ENCODE peak calls at places on chromosomes 12 and 14, in seven cellular contexts. One of them, this sample, is unnamed.

GRCh38 chr12:46487567-46488131 is 115.1 kb upstream of the SLC38A2 start:
- DNase-seq in neural progenitor cell: no peak
- DNase-seq in esophagus muscularis mucosa: no peak
- DNase-seq in heart right ventricle: no peak
- DNase-seq in CD8-positive, alpha-beta T cell: no peak
- DNase-seq in HL-60: peak
- DNase-seq in AG04450: no peak
- DNase-seq in this sample: no peak

GRCh38 chr12:57095440-57095839 is 6.5 kb downstream of the NAB2 start:
- DNase-seq in neural progenitor cell: no peak
- DNase-seq in esophagus muscularis mucosa: no peak
- DNase-seq in heart right ventricle: no peak
- DNase-seq in CD8-positive, alpha-beta T cell: no peak
- DNase-seq in HL-60: no peak
- DNase-seq in AG04450: no peak
- DNase-seq in this sample: no peak

GRCh38 chr12:66228462-66228861 is 39.4 kb downstream of the IRAK3 start:
- DNase-seq in neural progenitor cell: no peak
- DNase-seq in esophagus muscularis mucosa: no peak
- DNase-seq in heart right ventricle: no peak
- DNase-seq in CD8-positive, alpha-beta T cell: no peak
- DNase-seq in HL-60: no peak
- DNase-seq in AG04450: no peak
- DNase-seq in this sample: no peak

GRCh38 chr12:68479832-68480291 is 130.8 kb upstream of the RAP1B start:
- DNase-seq in neural progenitor cell: no peak
- DNase-seq in esophagus muscularis mucosa: no peak
- DNase-seq in heart right ventricle: no peak
- DNase-seq in CD8-positive, alpha-beta T cell: no peak
- DNase-seq in HL-60: no peak
- DNase-seq in AG04450: no peak
- DNase-seq in this sample: no peak

GRCh38 chr14:49218436-49219092 is 367.6 kb downstream of the RPS29 start:
- DNase-seq in neural progenitor cell: no peak
- DNase-seq in esophagus muscularis mucosa: no peak
- DNase-seq in heart right ventricle: no peak
- DNase-seq in CD8-positive, alpha-beta T cell: no peak
- DNase-seq in HL-60: no peak
- DNase-seq in AG04450: no peak
- DNase-seq in this sample: no peak

GRCh38 chr14:63603749-63604277 is 37.9 kb downstream of the WDR89 start:
- DNase-seq in neural progenitor cell: no peak
- DNase-seq in esophagus muscularis mucosa: no peak
- DNase-seq in heart right ventricle: no peak
- DNase-seq in CD8-positive, alpha-beta T cell: no peak
- DNase-seq in HL-60: no peak
- DNase-seq in AG04450: no peak
- DNase-seq in this sample: no peak

GRCh38 chr12:130016986-130017385 is 113.2 kb upstream of the TMEM132D start:
- DNase-seq in neural progenitor cell: no peak
- DNase-seq in esophagus muscularis mucosa: no peak
- DNase-seq in heart right ventricle: no peak
- DNase-seq in CD8-positive, alpha-beta T cell: no peak
- DNase-seq in HL-60: no peak
- DNase-seq in AG04450: no peak
- DNase-seq in this sample: peak

GRCh38 chr12:38904932-38905479 is 385 bp downstream of the CPNE8 start:
- DNase-seq in neural progenitor cell: peak
- DNase-seq in esophagus muscularis mucosa: peak
- DNase-seq in heart right ventricle: peak
- DNase-seq in CD8-positive, alpha-beta T cell: peak
- DNase-seq in HL-60: peak
- DNase-seq in AG04450: no peak
- DNase-seq in this sample: peak

GRCh38 chr12:127515941-127516340 is 751.0 kb upstream of the TMEM132C start:
- DNase-seq in neural progenitor cell: no peak
- DNase-seq in esophagus muscularis mucosa: no peak
- DNase-seq in heart right ventricle: no peak
- DNase-seq in CD8-positive, alpha-beta T cell: no peak
- DNase-seq in HL-60: no peak
- DNase-seq in AG04450: no peak
- DNase-seq in this sample: no peak

GRCh38 chr12:119446459-119446858 is 111.9 kb downstream of the CCDC60 start:
- DNase-seq in neural progenitor cell: no peak
- DNase-seq in esophagus muscularis mucosa: no peak
- DNase-seq in heart right ventricle: no peak
- DNase-seq in CD8-positive, alpha-beta T cell: no peak
- DNase-seq in HL-60: no peak
- DNase-seq in AG04450: no peak
- DNase-seq in this sample: no peak

GRCh38 chr14:56004807-56005579 is 113.2 kb upstream of the PELI2 start:
- DNase-seq in neural progenitor cell: peak
- DNase-seq in esophagus muscularis mucosa: no peak
- DNase-seq in heart right ventricle: peak
- DNase-seq in CD8-positive, alpha-beta T cell: peak
- DNase-seq in HL-60: no peak
- DNase-seq in AG04450: peak
- DNase-seq in this sample: no peak

GRCh38 chr12:12736759-12737676 is 19.9 kb downstream of the CDKN1B start:
- DNase-seq in neural progenitor cell: peak
- DNase-seq in esophagus muscularis mucosa: no peak
- DNase-seq in heart right ventricle: peak
- DNase-seq in CD8-positive, alpha-beta T cell: peak
- DNase-seq in HL-60: no peak
- DNase-seq in AG04450: no peak
- DNase-seq in this sample: no peak
- H3K4me3 ChIP-seq in neural progenitor cell: no peak
- H3K4me3 ChIP-seq in esophagus muscularis mucosa: peak
- H3K4me3 ChIP-seq in heart right ventricle: no peak
- H3K4me3 ChIP-seq in CD8-positive, alpha-beta T cell: peak
- H3K4me3 ChIP-seq in HL-60: no peak
- H3K4me3 ChIP-seq in AG04450: peak
- H3K4me3 ChIP-seq in this sample: peak

GRCh38 chr14:105136401-105137322 is 31.9 kb downstream of the JAG2 start:
- DNase-seq in neural progenitor cell: no peak
- DNase-seq in esophagus muscularis mucosa: no peak
- DNase-seq in heart right ventricle: no peak
- DNase-seq in CD8-positive, alpha-beta T cell: no peak
- DNase-seq in HL-60: no peak
- DNase-seq in AG04450: no peak
- DNase-seq in this sample: no peak

GRCh38 chr14:105138021-105138541 is 30.5 kb downstream of the JAG2 start:
- DNase-seq in neural progenitor cell: no peak
- DNase-seq in esophagus muscularis mucosa: no peak
- DNase-seq in heart right ventricle: no peak
- DNase-seq in CD8-positive, alpha-beta T cell: no peak
- DNase-seq in HL-60: no peak
- DNase-seq in AG04450: no peak
- DNase-seq in this sample: no peak

GRCh38 chr14:105137481-105138020 is 31.0 kb downstream of the JAG2 start:
- DNase-seq in neural progenitor cell: no peak
- DNase-seq in esophagus muscularis mucosa: no peak
- DNase-seq in heart right ventricle: no peak
- DNase-seq in CD8-positive, alpha-beta T cell: no peak
- DNase-seq in HL-60: no peak
- DNase-seq in AG04450: no peak
- DNase-seq in this sample: no peak

GRCh38 chr14:105138551-105139111 is 29.9 kb downstream of the JAG2 start:
- DNase-seq in neural progenitor cell: no peak
- DNase-seq in esophagus muscularis mucosa: no peak
- DNase-seq in heart right ventricle: no peak
- DNase-seq in CD8-positive, alpha-beta T cell: no peak
- DNase-seq in HL-60: no peak
- DNase-seq in AG04450: no peak
- DNase-seq in this sample: no peak

DNA sequence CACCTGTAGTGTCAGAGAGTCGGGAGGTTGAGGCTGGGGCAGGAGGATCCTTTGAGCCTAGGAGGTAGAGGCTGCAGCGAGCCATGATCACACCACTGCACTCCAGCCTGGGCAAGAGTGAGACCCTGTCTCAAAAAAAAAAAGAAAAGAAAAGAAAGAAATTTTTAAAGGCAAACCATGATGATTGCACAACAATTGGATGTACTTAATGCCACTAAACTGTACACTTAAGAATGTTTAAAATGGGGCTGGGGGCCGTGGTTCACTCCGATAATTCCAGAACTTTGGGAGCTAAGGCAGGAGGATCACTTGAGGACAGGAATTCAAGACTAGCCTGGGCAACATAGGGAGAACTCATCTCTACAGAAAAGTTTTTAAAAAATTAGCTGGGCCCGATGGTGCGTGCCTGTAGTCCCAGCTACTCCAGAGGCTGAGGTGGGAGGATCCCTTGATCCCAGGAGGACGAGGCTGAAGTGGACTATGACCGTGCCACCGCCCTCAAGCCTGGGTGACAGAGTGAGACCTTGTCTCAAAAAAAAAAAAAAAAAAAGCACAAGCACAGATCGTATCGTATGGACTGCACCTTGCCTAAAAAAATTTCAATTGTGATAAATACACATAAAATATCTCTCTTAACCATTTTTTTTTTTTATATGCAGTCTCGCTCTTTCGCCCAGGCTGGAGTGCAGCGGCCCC is 32.7 kb downstream of the JAG2 start:
- DNase-seq in neural progenitor cell: no peak
- DNase-seq in esophagus muscularis mucosa: no peak
- DNase-seq in heart right ventricle: no peak
- DNase-seq in CD8-positive, alpha-beta T cell: no peak
- DNase-seq in HL-60: no peak
- DNase-seq in AG04450: no peak
- DNase-seq in this sample: no peak
- H3K27ac ChIP-seq in neural progenitor cell: no peak
- H3K27ac ChIP-seq in esophagus muscularis mucosa: no peak
- H3K27ac ChIP-seq in heart right ventricle: no peak
- H3K27ac ChIP-seq in CD8-positive, alpha-beta T cell: no peak
- H3K27ac ChIP-seq in HL-60: no peak
- H3K27ac ChIP-seq in AG04450: no peak
- H3K27ac ChIP-seq in this sample: no peak

GRCh38 chr14:54782803-54783659 is 119.6 kb downstream of the GCH1 start:
- DNase-seq in neural progenitor cell: peak
- DNase-seq in esophagus muscularis mucosa: no peak
- DNase-seq in heart right ventricle: no peak
- DNase-seq in CD8-positive, alpha-beta T cell: no peak
- DNase-seq in HL-60: peak
- DNase-seq in AG04450: no peak
- DNase-seq in this sample: peak
- TF ChIP-seq CTCF in neural progenitor cell: peak
- TF ChIP-seq CTCF in esophagus muscularis mucosa: no peak
- TF ChIP-seq CTCF in heart right ventricle: no peak
- TF ChIP-seq CTCF in CD8-positive, alpha-beta T cell: no peak
- TF ChIP-seq CTCF in HL-60: peak
- TF ChIP-seq CTCF in AG04450: peak
- TF ChIP-seq CTCF in this sample: no peak

DNA sequence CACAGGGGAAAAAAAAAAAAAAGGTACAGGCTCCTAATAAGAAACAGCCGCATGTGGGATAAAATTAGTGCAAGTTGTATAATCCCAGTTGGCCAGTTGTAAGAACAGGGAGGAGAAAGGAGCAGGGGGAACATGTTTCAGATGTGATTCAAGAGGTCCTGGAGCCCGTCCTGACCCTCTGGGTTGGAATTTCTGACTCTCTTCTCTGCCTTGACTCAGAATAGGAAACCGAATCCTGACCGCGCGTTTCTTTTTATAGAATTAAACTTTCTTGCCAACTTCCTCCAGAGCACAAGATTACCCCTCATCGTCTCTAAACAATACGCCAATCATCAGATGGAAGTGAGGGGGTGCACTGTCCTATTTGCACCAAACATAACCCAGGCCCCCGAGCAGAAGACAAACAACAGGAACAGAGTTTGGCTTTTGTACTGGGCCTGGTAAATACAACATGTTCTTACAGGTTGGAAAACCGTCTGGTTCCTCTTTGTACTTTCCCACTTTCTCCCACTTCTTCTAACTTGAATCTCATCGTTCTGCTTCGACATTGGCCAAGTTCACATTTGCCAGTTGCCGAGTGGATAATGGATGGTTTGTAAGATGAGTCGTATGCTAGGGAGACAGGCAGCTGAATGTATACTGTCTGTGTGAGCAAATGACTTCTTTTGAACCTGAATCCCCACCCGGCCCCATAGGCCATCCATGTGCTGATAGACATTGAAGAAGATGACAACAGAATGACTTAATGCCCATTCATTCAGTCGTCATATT is 42.5 kb upstream of the MED13L start:
- DNase-seq in neural progenitor cell: no peak
- DNase-seq in esophagus muscularis mucosa: peak
- DNase-seq in heart right ventricle: peak
- DNase-seq in CD8-positive, alpha-beta T cell: no peak
- DNase-seq in HL-60: no peak
- DNase-seq in AG04450: peak
- DNase-seq in this sample: peak
- H3K4me3 ChIP-seq in neural progenitor cell: no peak
- H3K4me3 ChIP-seq in esophagus muscularis mucosa: peak
- H3K4me3 ChIP-seq in heart right ventricle: no peak
- H3K4me3 ChIP-seq in CD8-positive, alpha-beta T cell: no peak
- H3K4me3 ChIP-seq in HL-60: no peak
- H3K4me3 ChIP-seq in AG04450: peak
- H3K4me3 ChIP-seq in this sample: peak

DNA sequence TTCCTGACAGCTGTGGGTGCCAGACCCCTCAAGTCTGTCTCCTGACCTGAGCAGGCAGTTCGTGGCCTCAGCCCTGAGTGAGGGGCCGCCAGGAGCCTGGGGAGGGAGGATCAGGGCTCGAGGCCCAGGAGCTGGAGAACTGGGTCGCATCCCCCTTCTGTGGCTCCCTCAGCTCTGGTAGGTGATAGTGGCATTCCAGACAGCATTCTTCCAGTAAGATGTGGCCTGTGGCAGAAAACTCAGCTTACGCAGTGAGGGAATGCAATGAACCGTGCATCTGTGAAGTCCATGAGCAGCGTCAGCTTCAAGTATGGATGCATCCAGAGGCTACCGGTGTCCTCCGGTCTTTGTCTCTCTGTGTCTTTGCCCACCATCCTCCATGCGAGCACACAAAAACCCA is 28.4 kb upstream of the FBRSL1 start:
- DNase-seq in neural progenitor cell: no peak
- DNase-seq in esophagus muscularis mucosa: no peak
- DNase-seq in heart right ventricle: no peak
- DNase-seq in CD8-positive, alpha-beta T cell: no peak
- DNase-seq in HL-60: no peak
- DNase-seq in AG04450: no peak
- DNase-seq in this sample: no peak
- H3K27ac ChIP-seq in neural progenitor cell: no peak
- H3K27ac ChIP-seq in esophagus muscularis mucosa: no peak
- H3K27ac ChIP-seq in heart right ventricle: no peak
- H3K27ac ChIP-seq in CD8-positive, alpha-beta T cell: no peak
- H3K27ac ChIP-seq in HL-60: no peak
- H3K27ac ChIP-seq in AG04450: no peak
- H3K27ac ChIP-seq in this sample: no peak

GRCh38 chr14:68523994-68524725 is 268.7 kb downstream of the ZFP36L1 start:
- DNase-seq in neural progenitor cell: no peak
- DNase-seq in esophagus muscularis mucosa: peak
- DNase-seq in heart right ventricle: no peak
- DNase-seq in CD8-positive, alpha-beta T cell: no peak
- DNase-seq in HL-60: no peak
- DNase-seq in AG04450: no peak
- DNase-seq in this sample: no peak
- TF ChIP-seq CTCF in neural progenitor cell: no peak
- TF ChIP-seq CTCF in esophagus muscularis mucosa: peak
- TF ChIP-seq CTCF in heart right ventricle: no peak
- TF ChIP-seq CTCF in CD8-positive, alpha-beta T cell: no peak
- TF ChIP-seq CTCF in HL-60: no peak
- TF ChIP-seq CTCF in AG04450: no peak
- TF ChIP-seq CTCF in this sample: peak